ENCODE peak calls at places on chromosome 6, in nine cellular contexts. F is amygdala, J is fibroblast of gingiva, R is H1, Z is breast epithelium, C is RKO, Q is ascending aorta, D is stomach, X is HTR-8/SVneo. K is an unnamed sample.

GRCh38 chr6:94478178-94479140 is 1059.1 kb upstream of the EPHA7 start:
- DNase-seq in F (no peak), J (no peak), R (no peak), Z (no peak), C (no peak), Q (no peak), D (no peak), X (no peak), K (no peak)

GRCh38 chr6:44576132-44576601 is 188.7 kb downstream of the CDC5L start:
- DNase-seq in F (no peak), J (peak), R (no peak), Z (no peak), C (no peak), Q (no peak), D (no peak), X (no peak), K (no peak)

GRCh38 chr6:150204705-150205472 is 62.0 kb downstream of the PPP1R14C start:
- DNase-seq in F (no peak), J (no peak), R (no peak), Z (no peak), C (no peak), Q (no peak), D (no peak), X (no peak), K (no peak)

GRCh38 chr6:88365230-88365629 is 199.1 kb upstream of the CNR1 start:
- DNase-seq in F (no peak), J (peak), R (no peak), Z (no peak), C (no peak), Q (no peak), D (no peak), X (no peak), K (no peak)

GRCh38 chr6:135667694-135668455 is 170.3 kb upstream of the AHI1 start:
- DNase-seq in F (no peak), J (peak), R (no peak), Z (no peak), C (no peak), Q (no peak), D (no peak), X (peak), K (peak)

GRCh38 chr6:168468046-168468445 is 27.1 kb downstream of the SMOC2 start:
- DNase-seq in F (no peak), J (no peak), R (no peak), Z (no peak), C (no peak), Q (no peak), D (no peak), X (no peak), K (no peak)

GRCh38 chr6:131756039-131756438 is 45.2 kb upstream of the CTAGE9 start:
- DNase-seq in F (no peak), J (no peak), R (no peak), Z (no peak), C (no peak), Q (no peak), D (no peak), X (no peak), K (no peak)

GRCh38 chr6:145669627-145670034 is 65.7 kb downstream of the EPM2A start:
- DNase-seq in F (no peak), J (peak), R (no peak), Z (no peak), C (peak), Q (no peak), D (no peak), X (peak), K (no peak)

GRCh38 chr6:15881150-15881549 is 218.3 kb upstream of the DTNBP1 start:
- DNase-seq in F (no peak), J (no peak), R (no peak), Z (no peak), C (no peak), Q (peak), D (no peak), X (no peak), K (no peak)

GRCh38 chr6:64520050-64520449 is 884.4 kb downstream of the PHF3 start:
- DNase-seq in F (no peak), J (peak), R (no peak), Z (no peak), C (peak), Q (no peak), D (no peak), X (peak), K (no peak)

GRCh38 chr6:54267798-54268197 is 40.4 kb upstream of the TINAG start:
- DNase-seq in F (no peak), J (peak), R (no peak), Z (no peak), C (peak), Q (no peak), D (no peak), X (no peak), K (peak)

GRCh38 chr6:162306616-162307015 is 420.9 kb downstream of the PRKN start:
- DNase-seq in F (no peak), J (no peak), R (no peak), Z (no peak), C (no peak), Q (no peak), D (no peak), X (no peak), K (no peak)

GRCh38 chr6:156564128-156564806 is 212.9 kb upstream of the ARID1B start:
- DNase-seq in F (peak), J (peak), R (peak), Z (peak), C (peak), Q (peak), D (peak), X (peak), K (peak)

GRCh38 chr6:129637340-129638054 is 72.5 kb downstream of the ARHGAP18 start:
- DNase-seq in F (no peak), J (no peak), R (no peak), Z (no peak), C (no peak), Q (no peak), D (no peak), X (no peak), K (no peak)

GRCh38 chr6:165515963-165516624 is 146.9 kb downstream of the PDE10A start:
- DNase-seq in F (no peak), J (no peak), R (no peak), Z (no peak), C (peak), Q (no peak), D (no peak), X (peak), K (no peak)

GRCh38 chr6:2971420-2972218 is at the start of gene SERPINB6:
- DNase-seq in F (peak), J (peak), R (no peak), Z (peak), C (peak), Q (no peak), D (peak), X (peak), K (peak)

GRCh38 chr6:136945072-136945471 is 23.0 kb downstream of the SLC35D3 start:
- DNase-seq in F (no peak), J (no peak), R (no peak), Z (no peak), C (no peak), Q (no peak), D (no peak), X (no peak), K (no peak)

GRCh38 chr6:169445661-169446581 is 192.3 kb upstream of the THBS2 start:
- DNase-seq in F (no peak), J (no peak), R (no peak), Z (no peak), C (no peak), Q (no peak), D (peak), X (no peak), K (no peak)

GRCh38 chr6:158417760-158418098 is 105.5 kb downstream of the TULP4 start:
- DNase-seq in F (no peak), J (peak), R (no peak), Z (no peak), C (no peak), Q (no peak), D (no peak), X (peak), K (no peak)

GRCh38 chr6:167580512-167580911 is 246.2 kb upstream of the AFDN start:
- DNase-seq in F (no peak), J (no peak), R (no peak), Z (no peak), C (no peak), Q (no peak), D (no peak), X (no peak), K (no peak)

GRCh38 chr6:50970908-50971307 is 152.2 kb downstream of the TFAP2B start:
- DNase-seq in F (no peak), J (no peak), R (no peak), Z (no peak), C (no peak), Q (no peak), D (no peak), X (no peak), K (no peak)

GRCh38 chr6:157688960-157689599 is 134.0 kb upstream of the SNX9 start:
- DNase-seq in F (no peak), J (peak), R (no peak), Z (no peak), C (no peak), Q (no peak), D (peak), X (no peak), K (no peak)

GRCh38 chr6:106520711-106521367 is 108.5 kb downstream of the RTN4IP1 start:
- DNase-seq in F (no peak), J (no peak), R (no peak), Z (no peak), C (no peak), Q (no peak), D (peak), X (no peak), K (no peak)

GRCh38 chr6:149864578-149865535 is 698 bp upstream of the LRP11 start:
- DNase-seq in F (peak), J (peak), R (no peak), Z (no peak), C (peak), Q (no peak), D (peak), X (peak), K (peak)

GRCh38 chr6:78953798-78954197 is 86.4 kb downstream of the IRAK1BP1 start:
- DNase-seq in F (no peak), J (no peak), R (no peak), Z (no peak), C (no peak), Q (no peak), D (no peak), X (no peak), K (no peak)

GRCh38 chr6:83183082-83183828 is 9.8 kb downstream of the PGM3 start:
- DNase-seq in F (no peak), J (peak), R (no peak), Z (no peak), C (peak), Q (no peak), D (no peak), X (peak), K (no peak)

GRCh38 chr6:156873654-156874380 is 96.6 kb downstream of the ARID1B start:
- DNase-seq in F (no peak), J (no peak), R (no peak), Z (no peak), C (no peak), Q (no peak), D (no peak), X (no peak), K (no peak)

GRCh38 chr6:106448000-106448426 is 87.5 kb downstream of the CRYBG1 start:
- DNase-seq in F (peak), J (no peak), R (no peak), Z (no peak), C (no peak), Q (no peak), D (no peak), X (no peak), K (no peak)

GRCh38 chr6:12356983-12357972 is 67.1 kb downstream of the EDN1 start:
- DNase-seq in F (no peak), J (peak), R (no peak), Z (no peak), C (no peak), Q (no peak), D (no peak), X (no peak), K (no peak)

GRCh38 chr6:106444777-106445507 is 84.4 kb downstream of the CRYBG1 start:
- DNase-seq in F (no peak), J (peak), R (no peak), Z (no peak), C (peak), Q (no peak), D (no peak), X (peak), K (peak)

GRCh38 chr6:38701551-38701950 is 1.4 kb downstream of the GLO1 start:
- DNase-seq in F (no peak), J (no peak), R (no peak), Z (no peak), C (no peak), Q (no peak), D (no peak), X (no peak), K (no peak)

GRCh38 chr6:163926642-163927041 is 512.1 kb downstream of the QKI start:
- DNase-seq in F (no peak), J (no peak), R (no peak), Z (no peak), C (no peak), Q (no peak), D (no peak), X (no peak), K (no peak)